ENCODE peak calls at places on chromosome 18, in five cellular contexts. N is A549, C is transverse colon, V is sigmoid colon, G is stomach. D is an unnamed sample.

GRCh38 chr18:8706981-8707940 is 1.9 kb downstream of the MTCL1 start:
- DNase-seq in G (peak), V (peak), N (no peak), C (no peak), D (peak)

GRCh38 chr18:73684651-73685050 is 463.0 kb downstream of the FBXO15 start:
- DNase-seq in N (no peak), C (no peak), V (no peak), G (no peak), D (no peak)

GRCh38 chr18:75142677-75143076 is 66.3 kb downstream of the PTGR3 start:
- DNase-seq in V (no peak), N (no peak), C (no peak), G (no peak), D (no peak)

GRCh38 chr18:24657461-24657860 is 197.0 kb downstream of the HRH4 start:
- DNase-seq in C (no peak), N (no peak), V (no peak), G (no peak), D (no peak)

GRCh38 chr18:25236736-25237135 is 115.2 kb downstream of the ZNF521 start:
- DNase-seq in V (no peak), G (no peak), C (no peak), N (no peak), D (no peak)

GRCh38 chr18:10926565-10927194 is 222.7 kb downstream of the PIEZO2 start:
- DNase-seq in V (no peak), C (no peak), G (no peak), N (no peak), D (no peak)

GRCh38 chr18:9631814-9632496 is 17.6 kb upstream of the PPP4R1 start:
- DNase-seq in C (no peak), G (no peak), V (no peak), N (peak), D (no peak)

GRCh38 chr18:27042177-27042576 is 142.9 kb downstream of the CHST9 start:
- DNase-seq in C (no peak), G (no peak), N (no peak), V (no peak), D (no peak)

GRCh38 chr18:65788373-65788772 is 37.6 kb downstream of the CDH7 start:
- DNase-seq in G (no peak), V (no peak), C (no peak), N (no peak), D (no peak)

GRCh38 chr18:77749189-77749588 is 499.5 kb downstream of the GALR1 start:
- DNase-seq in G (no peak), N (no peak), C (no peak), V (no peak), D (no peak)

GRCh38 chr18:58045265-58046086 is 1.4 kb downstream of the NEDD4L start:
- DNase-seq in C (peak), G (peak), V (no peak), N (no peak), D (peak)

GRCh38 chr18:8868779-8869415 is 163.5 kb downstream of the MTCL1 start:
- DNase-seq in C (no peak), G (no peak), N (no peak), V (no peak), D (no peak)

GRCh38 chr18:22347624-22348511 is 69.8 kb downstream of the CTAGE1 start:
- DNase-seq in G (no peak), C (peak), N (no peak), V (no peak), D (peak)

GRCh38 chr18:22015156-22015555 is 154.2 kb upstream of the GATA6 start:
- DNase-seq in G (no peak), V (no peak), N (no peak), C (no peak), D (no peak)

GRCh38 chr18:58579561-58580047 is 49.3 kb downstream of the ALPK2 start:
- DNase-seq in C (no peak), G (no peak), N (peak), V (no peak), D (no peak)

GRCh38 chr18:24115628-24116027 is 23.2 kb upstream of the CABYR start:
- DNase-seq in V (no peak), C (no peak), N (no peak), G (no peak), D (no peak)

GRCh38 chr18:68391801-68392200 is 323.1 kb downstream of the TMX3 start:
- DNase-seq in C (no peak), N (no peak), V (no peak), G (no peak), D (no peak)

GRCh38 chr18:66395671-66396218 is 208.1 kb downstream of the CDH19 start:
- DNase-seq in C (no peak), G (no peak), V (no peak), N (no peak), D (no peak)

GRCh38 chr18:7459851-7460774 is 107.0 kb upstream of the PTPRM start:
- DNase-seq in G (no peak), C (no peak), V (peak), N (no peak), D (peak)

GRCh38 chr18:30142248-30142647 is 900.3 kb downstream of the DSC3 start:
- DNase-seq in G (no peak), C (no peak), N (no peak), V (no peak), D (no peak)

GRCh38 chr18:57649536-57650495 is 28.2 kb upstream of the NARS1 start:
- DNase-seq in N (peak), C (no peak), G (no peak), V (no peak), D (no peak)

GRCh38 chr18:79525556-79526467 is 130.1 kb downstream of the NFATC1 start:
- DNase-seq in N (no peak), V (peak), G (peak), C (peak), D (peak)

GRCh38 chr18:76491801-76492668 is 3.0 kb downstream of the ZNF516 start:
- DNase-seq in N (peak), C (peak), G (peak), V (peak), D (peak)

DNA sequence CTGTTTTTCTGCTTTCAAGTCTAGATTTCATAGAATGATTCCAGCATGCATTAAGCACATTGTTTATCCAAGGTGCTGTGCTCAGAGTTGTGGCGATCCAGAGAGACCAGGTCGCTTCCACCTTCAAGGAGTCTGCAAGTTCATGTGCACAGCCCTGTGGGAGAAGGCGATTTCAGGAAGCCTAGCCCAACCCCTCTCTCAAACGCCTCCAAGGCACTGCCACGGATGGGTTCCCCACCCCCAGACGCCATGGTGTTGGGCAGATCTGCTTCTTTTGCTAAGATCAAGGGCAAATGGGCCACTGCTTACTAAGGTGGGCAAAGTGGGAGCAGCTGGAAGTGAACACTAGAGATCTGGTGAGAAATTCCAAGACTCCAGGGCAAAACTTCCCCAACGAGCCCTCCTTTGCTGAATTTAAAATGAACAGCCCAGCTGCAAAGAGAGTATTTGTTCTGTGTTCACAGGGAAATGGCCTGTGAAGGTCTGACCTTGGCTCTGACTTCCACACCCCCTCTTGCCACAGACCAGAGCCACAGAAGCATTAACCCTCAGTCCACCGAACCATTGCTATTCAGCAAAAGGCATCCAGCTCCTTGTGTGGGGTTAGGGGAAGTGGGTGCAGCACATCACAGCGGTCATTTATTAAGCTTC is 45.1 kb upstream of the ZBTB7C start:
- DNase-seq in G (no peak), V (no peak), C (no peak), N (no peak), D (no peak)
- H3K27ac ChIP-seq in G (peak), V (no peak), C (no peak), N (no peak), D (no peak)

DNA sequence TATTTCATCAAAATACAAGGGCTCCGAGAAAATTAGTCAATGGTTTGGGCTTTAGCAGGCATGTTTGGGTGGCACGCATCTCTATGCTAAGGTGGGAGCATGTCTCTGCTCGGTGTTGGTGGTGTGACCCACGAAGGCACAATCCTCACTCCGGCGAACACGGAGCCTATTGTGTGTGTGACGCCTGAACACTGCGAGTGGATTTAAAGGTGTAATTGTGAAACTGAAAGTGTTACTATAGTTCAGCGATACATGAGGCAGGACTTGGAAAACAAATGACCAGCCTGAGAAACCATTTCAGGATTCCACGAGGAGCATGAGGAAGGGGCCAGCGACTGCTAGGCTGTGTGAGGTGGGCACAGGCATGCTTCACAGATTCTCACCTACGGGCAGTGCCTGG is 41.7 kb upstream of the LDLRAD4 start:
- DNase-seq in G (no peak), V (no peak), N (no peak), C (peak), D (no peak)
- H3K4me3 ChIP-seq in G (no peak), V (no peak), N (no peak), C (peak), D (no peak)

GRCh38 chr18:49531678-49532153 is 30.1 kb upstream of the LIPG start:
- DNase-seq in V (no peak), N (no peak), C (peak), G (no peak), D (no peak)
- TF ChIP-seq EP300 in V (no peak), N (no peak), C (no peak), G (no peak), D (no peak)

DNA sequence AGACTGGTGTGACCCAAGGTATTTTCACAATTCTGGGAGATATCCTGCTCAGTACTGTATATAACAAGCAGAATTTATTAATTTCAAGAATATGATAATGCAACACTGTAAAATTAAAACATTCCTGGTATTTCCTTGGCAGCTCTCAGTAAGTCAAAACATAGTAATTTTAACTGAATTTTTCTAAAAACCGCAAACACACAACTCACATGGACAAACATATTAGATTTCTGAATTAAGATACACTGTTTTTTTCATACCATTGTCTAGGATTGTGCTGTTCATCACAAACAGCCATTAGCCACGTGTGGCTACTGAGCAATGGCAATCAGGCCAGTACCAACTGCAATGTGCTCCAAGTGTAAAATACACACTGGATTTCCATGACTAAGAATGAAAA is 29.6 kb downstream of the LPIN2 start:
- DNase-seq in G (no peak), N (no peak), C (no peak), V (no peak), D (no peak)
- H3K27ac ChIP-seq in G (peak), N (peak), C (peak), V (peak), D (no peak)

GRCh38 chr18:63551769-63552168 is 9.6 kb downstream of the SERPINB12 start:
- DNase-seq in C (no peak), N (no peak), V (no peak), G (no peak), D (no peak)
- H3K4me3 ChIP-seq in C (no peak), N (no peak), V (no peak), G (no peak), D (no peak)

DNA sequence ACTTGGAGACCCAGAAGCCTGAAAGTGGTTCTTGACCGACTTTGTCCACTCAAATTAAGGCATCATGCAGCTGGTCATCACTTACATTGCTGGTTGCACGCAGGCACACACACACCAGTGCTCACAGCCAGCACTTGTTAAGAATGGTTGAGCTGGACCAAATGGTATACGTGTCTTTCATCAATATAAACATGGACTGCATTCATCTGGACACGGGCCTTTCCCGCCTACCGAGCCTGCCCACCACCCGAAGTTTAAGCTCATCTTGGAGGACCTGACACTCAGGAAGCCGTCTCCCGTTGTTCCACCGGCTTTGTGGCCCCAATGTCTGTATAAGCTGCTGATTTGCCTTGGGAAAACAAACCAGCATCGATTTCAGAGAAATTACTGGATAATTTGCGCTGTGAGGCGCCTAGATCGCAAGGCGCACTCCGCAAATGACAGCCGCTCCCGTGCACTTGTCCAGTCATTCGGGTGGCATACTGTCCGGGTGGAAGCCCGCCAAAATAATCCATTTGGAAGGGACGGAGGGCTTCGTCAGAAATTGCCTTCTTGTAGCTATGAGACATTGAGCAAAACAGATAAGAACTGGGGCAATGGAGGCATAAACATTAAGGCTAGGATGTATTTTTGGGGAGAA is 40.1 kb upstream of the AKAIN1 start:
- DNase-seq in V (peak), G (no peak), N (no peak), C (no peak), D (no peak)
- TF ChIP-seq EP300 in V (no peak), G (no peak), N (no peak), C (no peak), D (no peak)

GRCh38 chr18:63206433-63207153 is 113.0 kb downstream of the BCL2 start:
- DNase-seq in N (no peak), G (no peak), V (no peak), C (no peak), D (no peak)
- H3K27ac ChIP-seq in N (no peak), G (no peak), V (no peak), C (peak), D (no peak)

DNA sequence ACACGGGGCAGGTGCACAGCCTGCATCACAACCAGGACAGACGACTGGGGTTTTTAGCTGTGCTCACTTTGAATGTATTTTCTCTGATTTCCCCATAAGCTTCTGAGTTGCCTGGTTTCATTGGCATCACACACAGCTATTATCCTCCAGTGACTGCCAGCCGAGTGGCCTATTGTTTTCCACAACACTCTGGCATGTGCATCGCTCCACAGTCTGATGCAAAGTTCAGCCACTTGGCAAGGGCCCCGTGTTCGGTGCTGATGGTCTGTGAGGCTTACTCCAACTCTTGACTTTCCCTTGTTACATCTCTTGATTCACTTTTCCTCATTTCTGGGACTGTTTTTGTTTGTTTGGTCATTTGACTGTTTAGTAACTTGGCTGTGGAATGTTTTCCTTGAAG is 593.1 kb downstream of the CBLN2 start:
- DNase-seq in G (no peak), N (no peak), V (no peak), C (no peak), D (no peak)
- H3K4me3 ChIP-seq in G (no peak), N (no peak), V (no peak), C (no peak), D (no peak)